ENCODE peak calls at places on chromosomes 12 and 14, in seven cellular contexts. P is HCT116, W is GM23248, D is H1, G is mammary epithelial cell, J is Karpas-422, N is PC-3. A is an unnamed sample.

GRCh38 chr14:99513946-99514551 is 32.8 kb downstream of the CCNK start:
- DNase-seq in P (no peak), W (no peak), D (peak; percentile 45), G (no peak), J (no peak), N (no peak), A (no peak)

GRCh38 chr12:105204916-105205315 is 31.1 kb downstream of the APPL2 start:
- DNase-seq in P (no peak), W (peak; percentile 100), D (no peak), G (peak; percentile 71), J (no peak), N (peak; percentile 83), A (no peak)

GRCh38 chr12:47414511-47414910 is 291.3 kb downstream of the RPAP3 start:
- DNase-seq in P (no peak), W (no peak), D (no peak), G (no peak), J (no peak), N (no peak), A (no peak)

GRCh38 chr14:99037777-99038176 is 234.2 kb downstream of the BCL11B start:
- DNase-seq in P (no peak), W (no peak), D (no peak), G (no peak), J (peak; percentile 55), N (no peak), A (no peak)

GRCh38 chr12:78931466-78931990 is 67.0 kb downstream of the SYT1 start:
- DNase-seq in P (no peak), W (no peak), D (no peak), G (no peak), J (no peak), N (no peak), A (no peak)

GRCh38 chr14:68191567-68192321 is 372.2 kb downstream of the RAD51B start:
- DNase-seq in P (peak; percentile 22), W (no peak), D (no peak), G (peak; percentile 91), J (no peak), N (peak; percentile 89), A (no peak)

GRCh38 chr12:131089526-131090253 is 136.0 kb downstream of the ADGRD1 start:
- DNase-seq in P (no peak), W (no peak), D (no peak), G (no peak), J (no peak), N (no peak), A (no peak)

GRCh38 chr12:106080111-106080732 is 58.5 kb downstream of the NUAK1 start:
- DNase-seq in P (no peak), W (peak; percentile 81), D (no peak), G (no peak), J (no peak), N (no peak), A (no peak)

GRCh38 chr12:132776816-132777568 is 15.4 kb upstream of the ANKLE2 start:
- DNase-seq in P (no peak), W (no peak), D (no peak), G (no peak), J (no peak), N (no peak), A (no peak)

GRCh38 chr14:63134801-63135200 is 69.4 kb upstream of the RHOJ start:
- DNase-seq in P (no peak), W (peak; percentile 0), D (no peak), G (no peak), J (peak; percentile 67), N (peak; percentile 48), A (peak; percentile 22)

GRCh38 chr14:83867871-83868270 is 1662.1 kb upstream of the FLRT2 start:
- DNase-seq in P (no peak), W (no peak), D (no peak), G (no peak), J (peak; percentile 52), N (no peak), A (no peak)

GRCh38 chr12:14416658-14417057 is 51.2 kb downstream of the ATF7IP start:
- DNase-seq in P (no peak), W (peak; percentile 62), D (no peak), G (peak; percentile 56), J (peak; percentile 82), N (peak; percentile 50), A (peak; percentile 27)

GRCh38 chr14:81323621-81324400 is 76.3 kb downstream of the STON2 start:
- DNase-seq in P (peak; percentile 36), W (no peak), D (peak; percentile 61), G (peak; percentile 90), J (no peak), N (peak; percentile 84), A (peak; percentile 29)

GRCh38 chr14:99129998-99130397 is 142.0 kb downstream of the BCL11B start:
- DNase-seq in P (no peak), W (no peak), D (peak; percentile 32), G (no peak), J (no peak), N (no peak), A (no peak)

GRCh38 chr14:50871914-50872732 is at the start of gene ABHD12B:
- DNase-seq in P (no peak), W (peak; percentile 53), D (peak; percentile 60), G (no peak), J (no peak), N (no peak), A (no peak)

GRCh38 chr14:92135269-92135668 is 13.5 kb downstream of the CPSF2 start:
- DNase-seq in P (peak; percentile 35), W (peak; percentile 70), D (no peak), G (peak; percentile 4), J (peak; percentile 69), N (peak; percentile 43), A (peak; percentile 39)

GRCh38 chr12:685388-685787 is 22.1 kb upstream of the NINJ2 start:
- DNase-seq in P (no peak), W (no peak), D (no peak), G (peak; percentile 71), J (peak; percentile 70), N (no peak), A (no peak)

GRCh38 chr12:31773867-31774266 is 45.0 kb upstream of the AMN1 start:
- DNase-seq in P (no peak), W (no peak), D (peak; percentile 33), G (no peak), J (no peak), N (no peak), A (no peak)

GRCh38 chr14:50980451-50980850 is 36.2 kb upstream of the PYGL start:
- DNase-seq in P (no peak), W (no peak), D (no peak), G (no peak), J (no peak), N (no peak), A (no peak)

GRCh38 chr12:100251917-100252316 is 15.0 kb downstream of the DEPDC4 start:
- DNase-seq in P (no peak), W (no peak), D (no peak), G (no peak), J (no peak), N (peak; percentile 52), A (no peak)

GRCh38 chr12:89225401-89225800 is 126.9 kb downstream of the DUSP6 start:
- DNase-seq in P (peak; percentile 81), W (peak; percentile 93), D (no peak), G (peak; percentile 94), J (peak; percentile 53), N (peak; percentile 86), A (peak; percentile 42)

GRCh38 chr12:53181935-53182334 is 1.2 kb upstream of the CSAD start:
- DNase-seq in P (no peak), W (peak; percentile 27), D (no peak), G (no peak), J (no peak), N (no peak), A (no peak)
- H3K79me2 ChIP-seq in P (peaks cover 34% of the 10 kb centered on the region), W (peaks cover 67% of the 10 kb centered on the region), D (peaks cover 11% of the 10 kb centered on the region), G (peaks cover 37% of the 10 kb centered on the region), J (peaks cover 33% of the 10 kb centered on the region), N (peaks cover 39% of the 10 kb centered on the region), A (peaks cover 9% of the 10 kb centered on the region)

GRCh38 chr12:97452230-97452629 is 10.4 kb upstream of the RMST start:
- DNase-seq in P (no peak), W (no peak), D (no peak), G (no peak), J (no peak), N (no peak), A (no peak)

GRCh38 chr12:97446895-97447294 is 15.7 kb upstream of the RMST start:
- DNase-seq in P (no peak), W (no peak), D (no peak), G (no peak), J (no peak), N (no peak), A (no peak)

GRCh38 chr12:97456792-97457191 is 5.8 kb upstream of the RMST start:
- DNase-seq in P (no peak), W (no peak), D (no peak), G (no peak), J (no peak), N (no peak), A (no peak)

DNA sequence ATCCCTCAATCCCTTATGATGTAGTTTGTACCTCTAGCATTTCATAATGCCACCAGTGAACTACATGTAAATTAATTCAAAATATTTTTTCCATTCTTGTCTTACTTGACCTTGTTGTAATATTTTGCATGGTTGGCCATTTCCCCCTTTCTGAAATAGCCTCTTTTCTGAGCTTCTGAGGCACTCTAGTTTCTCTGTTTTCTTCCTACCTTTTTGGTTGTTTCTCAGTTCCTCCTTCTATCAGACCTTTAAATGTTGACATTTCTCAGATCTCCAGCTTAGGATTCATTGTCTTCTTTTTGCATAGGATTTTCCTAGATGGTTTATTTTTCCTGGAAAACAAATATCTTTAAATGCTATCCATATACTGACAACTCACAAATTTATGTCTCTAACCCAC is 9.8 kb upstream of the RMST start:
- DNase-seq in P (no peak), W (no peak), D (no peak), G (no peak), J (no peak), N (no peak), A (no peak)
- H3K79me2 ChIP-seq in P (no peaks in the 10 kb centered on the region), W (no peaks in the 10 kb centered on the region), D (no peaks in the 10 kb centered on the region), G (no peaks in the 10 kb centered on the region), J (no peaks in the 10 kb centered on the region), N (no peaks in the 10 kb centered on the region), A (no peaks in the 10 kb centered on the region)

GRCh38 chr14:73143003-73143402 is 6.7 kb downstream of the PSEN1 start:
- DNase-seq in P (no peak), W (no peak), D (no peak), G (no peak), J (no peak), N (no peak), A (no peak)

GRCh38 chr14:73142216-73142615 is 5.9 kb downstream of the PSEN1 start:
- DNase-seq in P (no peak), W (no peak), D (no peak), G (no peak), J (no peak), N (no peak), A (no peak)

GRCh38 chr14:73140924-73141323 is 4.6 kb downstream of the PSEN1 start:
- DNase-seq in P (no peak), W (no peak), D (no peak), G (no peak), J (no peak), N (no peak), A (no peak)

DNA sequence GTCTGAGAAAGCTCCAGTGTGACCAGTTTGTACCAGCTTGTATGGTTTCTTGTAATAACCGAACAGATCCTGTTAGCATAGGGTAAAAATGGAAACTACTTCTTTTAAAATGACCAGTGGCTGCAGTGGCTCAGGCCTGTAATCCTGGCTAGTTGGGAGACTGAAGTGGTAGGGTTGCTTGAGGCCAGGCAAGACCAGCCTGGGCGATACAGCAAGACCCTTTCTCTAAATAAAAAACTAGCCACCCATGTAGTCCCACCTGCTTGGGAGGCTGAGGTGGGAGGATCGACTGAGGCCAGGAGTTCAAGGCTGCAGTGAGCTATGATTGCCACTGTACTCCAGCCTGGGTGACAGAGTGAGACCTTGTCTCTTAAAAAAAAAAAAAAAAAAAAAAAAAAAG is 7.3 kb downstream of the PSEN1 start:
- DNase-seq in P (no peak), W (no peak), D (no peak), G (no peak), J (no peak), N (no peak), A (no peak)
- H3K79me2 ChIP-seq in P (peaks cover 54% of the 10 kb centered on the region), W (peaks cover 91% of the 10 kb centered on the region), D (peaks cover 60% of the 10 kb centered on the region), G (peaks cover 85% of the 10 kb centered on the region), J (peaks cover 89% of the 10 kb centered on the region), N (peaks cover 72% of the 10 kb centered on the region), A (peaks cover 1% of the 10 kb centered on the region)

GRCh38 chr14:64265222-64265621 is 28.9 kb downstream of the ESR2 start:
- DNase-seq in P (no peak), W (no peak), D (no peak), G (no peak), J (peak; percentile 56), N (no peak), A (no peak)
- H3K79me2 ChIP-seq in P (no peaks in the 10 kb centered on the region), W (no peaks in the 10 kb centered on the region), D (no peaks in the 10 kb centered on the region), G (no peaks in the 10 kb centered on the region), J (no peaks in the 10 kb centered on the region), N (no peaks in the 10 kb centered on the region), A (no peaks in the 10 kb centered on the region)